ENCODE peak calls at places on chromosome 7, in seven cellular contexts. T is RPMI7951; D is stimulated activated CD4-positive, alpha-beta T cell treated with anti-CD3 and anti-CD28 coated beads, TNF-alpha, amount 100 ng/mL, for 48 hours; L is GM20000; U is Kasumi-1; W is A172; G is activated CD4-positive, CD25-positive, alpha-beta regulatory T cell treated with anti-CD3 and anti-CD28 coated beads, Interleukin-2, amount 50 U/mL, for 72 hours. O is an unnamed sample.

GRCh38 chr7:67462781-67463191 is 466.2 kb downstream of the TYW1 start:
- DNase-seq in T (peak), D (no peak), L (no peak), U (no peak), W (no peak), G (no peak), O (no peak)

GRCh38 chr7:143492043-143492471 is 14.4 kb downstream of the TAS2R41 start:
- DNase-seq in T (peak), D (no peak), L (no peak), U (peak), W (peak), G (no peak), O (no peak)

GRCh38 chr7:36880108-36880507 is 155.8 kb upstream of the AOAH start:
- DNase-seq in T (no peak), D (no peak), L (no peak), U (no peak), W (no peak), G (no peak), O (no peak)

GRCh38 chr7:134932707-134933370 is 53.5 kb upstream of the AGBL3 start:
- DNase-seq in T (no peak), D (no peak), L (peak), U (no peak), W (no peak), G (no peak), O (no peak)

GRCh38 chr7:76292206-76292573 is 10.3 kb upstream of the HSPB1 start:
- DNase-seq in T (no peak), D (no peak), L (no peak), U (no peak), W (no peak), G (no peak), O (no peak)

GRCh38 chr7:2629740-2630681 is 1.8 kb upstream of the TTYH3 start:
- DNase-seq in T (no peak), D (no peak), L (no peak), U (no peak), W (peak), G (no peak), O (no peak)

GRCh38 chr7:144036302-144036858 is 12.4 kb upstream of the OR2A5 start:
- DNase-seq in T (no peak), D (no peak), L (no peak), U (no peak), W (no peak), G (no peak), O (no peak)

GRCh38 chr7:136523581-136523980 is 344.9 kb upstream of the CHRM2 start:
- DNase-seq in T (peak), D (no peak), L (no peak), U (no peak), W (peak), G (no peak), O (no peak)

GRCh38 chr7:127819975-127820778 is 168.2 kb downstream of the SND1 start:
- DNase-seq in T (peak), D (no peak), L (peak), U (peak), W (peak), G (no peak), O (no peak)

GRCh38 chr7:140159487-140159886 is 17.3 kb downstream of the KDM7A start:
- DNase-seq in T (peak), D (no peak), L (no peak), U (no peak), W (no peak), G (no peak), O (no peak)

GRCh38 chr7:101911011-101911799 is 93.8 kb downstream of the CUX1 start:
- DNase-seq in T (no peak), D (no peak), L (no peak), U (no peak), W (no peak), G (no peak), O (no peak)

GRCh38 chr7:124041439-124041838 is 8.6 kb upstream of the TMEM229A start:
- DNase-seq in T (no peak), D (no peak), L (no peak), U (no peak), W (no peak), G (no peak), O (no peak)

GRCh38 chr7:152126741-152127140 is 101.3 kb downstream of the GALNT11 start:
- DNase-seq in T (no peak), D (no peak), L (no peak), U (no peak), W (no peak), G (no peak), O (no peak)

GRCh38 chr7:41116817-41117216 is 586.1 kb downstream of the INHBA start:
- DNase-seq in T (peak), D (no peak), L (no peak), U (no peak), W (peak), G (no peak), O (no peak)

GRCh38 chr7:34452363-34452762 is 205.7 kb upstream of the NPSR1 start:
- DNase-seq in T (peak), D (no peak), L (no peak), U (no peak), W (no peak), G (no peak), O (no peak)

GRCh38 chr7:27124096-27124978 is 6.2 kb downstream of the HOXA4 start:
- DNase-seq in T (no peak), D (no peak), L (no peak), U (no peak), W (peak), G (no peak), O (no peak)

GRCh38 chr7:1897861-1898627 is 228.0 kb downstream of the ELFN1 start:
- DNase-seq in T (no peak), D (no peak), L (no peak), U (no peak), W (no peak), G (no peak), O (no peak)

GRCh38 chr7:157721468-157722136 is 384.8 kb downstream of the DNAJB6 start:
- DNase-seq in T (no peak), D (no peak), L (no peak), U (no peak), W (no peak), G (peak), O (no peak)

GRCh38 chr7:129713544-129713943 is 102.0 kb downstream of the NRF1 start:
- DNase-seq in T (no peak), D (no peak), L (no peak), U (no peak), W (no peak), G (no peak), O (no peak)

GRCh38 chr7:130114776-130115175 is 44.4 kb downstream of the KLHDC10 start:
- DNase-seq in T (no peak), D (no peak), L (no peak), U (no peak), W (no peak), G (no peak), O (no peak)

GRCh38 chr7:621572-622285 is 102.1 kb upstream of the PDGFA start:
- DNase-seq in T (no peak), D (no peak), L (no peak), U (no peak), W (no peak), G (no peak), O (no peak)

GRCh38 chr7:108091461-108091831 is 38.7 kb downstream of the LAMB4 start:
- DNase-seq in T (peak), D (no peak), L (no peak), U (no peak), W (no peak), G (no peak), O (no peak)

GRCh38 chr7:36961097-36961496 is 236.8 kb upstream of the AOAH start:
- DNase-seq in T (no peak), D (peak), L (no peak), U (no peak), W (no peak), G (no peak), O (no peak)

GRCh38 chr7:115476666-115477065 is 553.9 kb downstream of the TFEC start:
- DNase-seq in T (no peak), D (no peak), L (no peak), U (no peak), W (no peak), G (no peak), O (no peak)

GRCh38 chr7:130910949-130911944 is 177.2 kb upstream of the KLF14 start:
- DNase-seq in T (peak), D (no peak), L (no peak), U (no peak), W (peak), G (no peak), O (no peak)

GRCh38 chr7:50633414-50633710 is 68.2 kb upstream of the DDC start:
- DNase-seq in T (peak), D (no peak), L (no peak), U (no peak), W (no peak), G (no peak), O (no peak)

GRCh38 chr7:24508301-24508700 is 65.0 kb upstream of the PALS2 start:
- DNase-seq in T (no peak), D (no peak), L (no peak), U (no peak), W (no peak), G (no peak), O (no peak)

GRCh38 chr7:108109216-108109908 is 20.8 kb downstream of the LAMB4 start:
- DNase-seq in T (peak), D (no peak), L (peak), U (peak), W (no peak), G (no peak), O (no peak)

GRCh38 chr7:155282671-155283070 is 15.0 kb upstream of the INSIG1 start:
- DNase-seq in T (peak), D (no peak), L (no peak), U (no peak), W (no peak), G (no peak), O (no peak)

O was measured in occipital lobe.